ENCODE peak calls at places on chromosomes 12 and 14, in four cellular contexts. One of them, this sample, is unnamed.

GRCh38 chr12:27915536-27915935 is 57.0 kb downstream of the PTHLH start:
- DNase-seq in LoVo: no peak
- DNase-seq in psoas muscle: no peak
- DNase-seq in CD8-positive, alpha-beta memory T cell: no peak
- DNase-seq in this sample: no peak

GRCh38 chr12:15627995-15628945 is 160.9 kb downstream of the EPS8 start:
- DNase-seq in LoVo: no peak
- DNase-seq in psoas muscle: no peak
- DNase-seq in CD8-positive, alpha-beta memory T cell: no peak
- DNase-seq in this sample: no peak

GRCh38 chr14:102264775-102265174 is 40.2 kb downstream of the MOK start:
- DNase-seq in CD8-positive, alpha-beta memory T cell: no peak
- DNase-seq in psoas muscle: no peak
- DNase-seq in LoVo: no peak
- DNase-seq in this sample: peak; percentile 63

GRCh38 chr12:103840399-103840880 is 594 bp downstream of the NT5DC3 start:
- DNase-seq in LoVo: no peak
- DNase-seq in CD8-positive, alpha-beta memory T cell: no peak
- DNase-seq in psoas muscle: peak; percentile 42
- DNase-seq in this sample: peak; percentile 47

GRCh38 chr12:124739953-124740561 is 123.6 kb downstream of the SCARB1 start:
- DNase-seq in psoas muscle: no peak
- DNase-seq in CD8-positive, alpha-beta memory T cell: no peak
- DNase-seq in LoVo: no peak
- DNase-seq in this sample: no peak

GRCh38 chr12:106113446-106114083 is 25.2 kb downstream of the NUAK1 start:
- DNase-seq in psoas muscle: no peak
- DNase-seq in LoVo: no peak
- DNase-seq in CD8-positive, alpha-beta memory T cell: no peak
- DNase-seq in this sample: peak; percentile 34

GRCh38 chr12:121537814-121538698 is 42.8 kb downstream of the KDM2B start:
- DNase-seq in CD8-positive, alpha-beta memory T cell: peak; percentile 17
- DNase-seq in psoas muscle: peak; percentile 31
- DNase-seq in LoVo: no peak
- DNase-seq in this sample: peak; percentile 51

GRCh38 chr12:112977139-112977538 is 1.2 kb upstream of the OAS2 start:
- DNase-seq in LoVo: no peak
- DNase-seq in psoas muscle: no peak
- DNase-seq in CD8-positive, alpha-beta memory T cell: no peak
- DNase-seq in this sample: no peak

GRCh38 chr14:99779751-99780150 is 13.5 kb upstream of the EML1 start:
- DNase-seq in psoas muscle: no peak
- DNase-seq in CD8-positive, alpha-beta memory T cell: no peak
- DNase-seq in LoVo: no peak
- DNase-seq in this sample: no peak

GRCh38 chr14:42944284-42944683 is 1337.6 kb downstream of the LRFN5 start:
- DNase-seq in CD8-positive, alpha-beta memory T cell: no peak
- DNase-seq in LoVo: no peak
- DNase-seq in psoas muscle: no peak
- DNase-seq in this sample: no peak

GRCh38 chr12:54215990-54216579 is 27.3 kb upstream of the SMUG1 start:
- DNase-seq in psoas muscle: no peak
- DNase-seq in CD8-positive, alpha-beta memory T cell: peak; percentile 36
- DNase-seq in LoVo: no peak
- DNase-seq in this sample: peak; percentile 61

GRCh38 chr12:26523708-26524150 is 309.3 kb downstream of the ITPR2 start:
- DNase-seq in psoas muscle: peak; percentile 85
- DNase-seq in CD8-positive, alpha-beta memory T cell: no peak
- DNase-seq in LoVo: peak; percentile 26
- DNase-seq in this sample: peak; percentile 88